ENCODE peak calls at places on chromosomes 3 and 15, in ten cellular contexts. V is HuH-7; J is A172; C is ovary; Q is activated CD8-positive, alpha-beta memory T cell treated with anti-CD3 and anti-CD28 coated beads for 24 hours; A is astrocyte; U is NCI-H510A treated with DMSO at 0.1 percent for 48 hours; F is D341Med; P is mucosa of gallbladder; G is stimulated activated CD8-positive, alpha-beta memory T cell treated with anti-CD3 and anti-CD28 coated beads, Interleukin-7, amount 100 ng/mL, for 48 hours. S is an unnamed sample.

GRCh38 chr3:116087431-116087830 is 357.9 kb downstream of the LSAMP start:
- DNase-seq in V (no peak), A (no peak), J (no peak), Q (no peak), P (no peak), C (no peak), G (no peak), U (no peak), F (no peak), S (no peak)

GRCh38 chr15:94306700-94307650 is 75.6 kb downstream of the MCTP2 start:
- DNase-seq in A (peak; percentile 81), V (no peak), Q (peak; percentile 62), J (peak; percentile 8), C (no peak), F (no peak), U (no peak), P (no peak), G (peak; percentile 26), S (no peak)

GRCh38 chr15:67082007-67082536 is 16.7 kb downstream of the SMAD3 start:
- DNase-seq in F (no peak), Q (peak; percentile 74), U (no peak), V (peak; percentile 67), G (no peak), C (no peak), J (no peak), P (no peak), A (no peak), S (no peak)

GRCh38 chr3:197525706-197526105 is 30.1 kb downstream of the BDH1 start:
- DNase-seq in U (no peak), C (no peak), P (no peak), Q (no peak), F (no peak), G (no peak), A (peak; percentile 23), J (no peak), V (no peak), S (no peak)

GRCh38 chr3:131075632-131076328 is 49.1 kb downstream of the NEK11 start:
- DNase-seq in F (no peak), P (no peak), A (no peak), U (no peak), G (no peak), V (no peak), C (no peak), Q (no peak), J (no peak), S (no peak)

GRCh38 chr3:179450901-179451334 is 352 bp downstream of the GNB4 start:
- DNase-seq in G (no peak), U (no peak), C (peak; percentile 16), P (peak; percentile 13), J (peak; percentile 36), A (peak; percentile 20), V (peak; percentile 14), Q (peak; percentile 59), F (no peak), S (peak; percentile 43)

GRCh38 chr3:12046406-12046805 is 42.2 kb downstream of the SYN2 start:
- DNase-seq in Q (no peak), C (no peak), G (no peak), V (peak; percentile 17), P (no peak), U (peak; percentile 9), F (peak; percentile 34), A (no peak), J (no peak), S (peak; percentile 9)

GRCh38 chr3:134600166-134600670 is 50.6 kb downstream of the KY start:
- DNase-seq in C (no peak), P (no peak), Q (no peak), U (peak; percentile 32), A (peak; percentile 50), V (no peak), J (no peak), F (no peak), G (no peak), S (no peak)

GRCh38 chr3:126781889-126782491 is 78.0 kb downstream of the CHCHD6 start:
- DNase-seq in J (peak; percentile 87), V (no peak), U (no peak), A (peak; percentile 97), F (no peak), G (no peak), Q (no peak), P (no peak), C (no peak), S (peak; percentile 38)

GRCh38 chr3:192571197-192571791 is 156.0 kb downstream of the FGF12 start:
- DNase-seq in F (peak; percentile 38), C (peak; percentile 44), U (peak; percentile 37), J (peak; percentile 61), Q (no peak), P (peak; percentile 33), G (no peak), A (peak; percentile 45), V (no peak), S (no peak)

GRCh38 chr3:10845839-10846656 is 30.0 kb downstream of the SLC6A11 start:
- DNase-seq in U (no peak), Q (no peak), C (no peak), P (no peak), G (no peak), A (no peak), V (no peak), F (no peak), J (no peak), S (no peak)

GRCh38 chr3:189204467-189204866 is 32.7 kb downstream of the TPRG1 start:
- DNase-seq in A (no peak), G (no peak), P (no peak), F (no peak), J (no peak), C (no peak), U (no peak), Q (no peak), V (no peak), S (no peak)

GRCh38 chr15:51367322-51367976 is 26.0 kb downstream of the GLDN start:
- DNase-seq in J (no peak), F (no peak), Q (no peak), U (no peak), A (peak; percentile 20), C (no peak), V (peak; percentile 29), P (no peak), G (no peak), S (peak; percentile 71)

GRCh38 chr3:153290278-153291015 is 128.4 kb downstream of the RAP2B start:
- DNase-seq in V (no peak), J (peak; percentile 29), U (no peak), G (no peak), P (no peak), Q (no peak), C (no peak), F (no peak), A (no peak), S (no peak)

GRCh38 chr15:40911693-40912092 is 17.4 kb downstream of the VPS18 start:
- DNase-seq in U (no peak), F (no peak), G (no peak), P (no peak), C (no peak), V (no peak), Q (no peak), J (no peak), A (no peak), S (no peak)

GRCh38 chr3:6644070-6644929 is 216.6 kb upstream of the GRM7 start:
- DNase-seq in G (no peak), U (peak; percentile 84), A (no peak), V (no peak), C (no peak), P (no peak), F (no peak), Q (no peak), J (no peak), S (no peak)